ENCODE peak calls at places on chromosomes 2 and 18, in six cellular contexts. Y, P, J, Z, W and U are unnamed samples.

GRCh38 chr18:29163596-29163995 is 986.7 kb upstream of the CDH2 start:
- DNase-seq in Y (no peak), P (no peak), J (no peak), Z (no peak), W (no peak), U (no peak)

GRCh38 chr2:2569306-2569705 is 238.2 kb upstream of the MYT1L start:
- DNase-seq in Y (no peak), P (no peak), J (no peak), Z (no peak), W (no peak), U (peak)

GRCh38 chr2:85853499-85854165 is 35.2 kb downstream of the ST3GAL5 start:
- DNase-seq in Y (no peak), P (no peak), J (no peak), Z (no peak), W (no peak), U (no peak)

GRCh38 chr2:201233192-201234166 is 26.9 kb upstream of the CASP8 start:
- DNase-seq in Y (no peak), P (no peak), J (no peak), Z (peak), W (no peak), U (peak)

GRCh38 chr2:215698566-215698965 is 262.7 kb upstream of the FN1 start:
- DNase-seq in Y (no peak), P (no peak), J (no peak), Z (no peak), W (no peak), U (peak)

GRCh38 chr2:128278979-128279378 is 39.7 kb downstream of the HS6ST1 start:
- DNase-seq in Y (no peak), P (peak), J (no peak), Z (no peak), W (no peak), U (peak)

GRCh38 chr2:101540518-101540917 is 65.6 kb upstream of the RFX8 start:
- DNase-seq in Y (no peak), P (no peak), J (no peak), Z (no peak), W (no peak), U (no peak)

GRCh38 chr18:23934252-23934651 is 80.3 kb upstream of the TTC39C start:
- DNase-seq in Y (no peak), P (no peak), J (no peak), Z (no peak), W (no peak), U (no peak)

GRCh38 chr18:9536354-9537152 is 61.2 kb downstream of the RALBP1 start:
- DNase-seq in Y (no peak), P (no peak), J (no peak), Z (no peak), W (no peak), U (no peak)

GRCh38 chr2:227862227-227862740 is 9.1 kb upstream of the DAW1 start:
- DNase-seq in Y (no peak), P (no peak), J (no peak), Z (peak), W (peak), U (no peak)

GRCh38 chr2:73232471-73233153 is 427 bp downstream of the PRADC1 start:
- DNase-seq in Y (no peak), P (no peak), J (no peak), Z (no peak), W (peak), U (no peak)

GRCh38 chr2:117272975-117273671 is 541.4 kb upstream of the DDX18 start:
- DNase-seq in Y (no peak), P (no peak), J (no peak), Z (no peak), W (no peak), U (no peak)

GRCh38 chr2:167790189-167790588 is 457.2 kb downstream of the STK39 start:
- DNase-seq in Y (no peak), P (no peak), J (no peak), Z (no peak), W (no peak), U (no peak)

GRCh38 chr18:49561377-49562193 is at the start of gene LIPG:
- DNase-seq in Y (no peak), P (peak), J (peak), Z (no peak), W (no peak), U (peak)

GRCh38 chr2:235371018-235371417 is 122.8 kb upstream of the AGAP1 start:
- DNase-seq in Y (no peak), P (no peak), J (no peak), Z (no peak), W (no peak), U (no peak)

GRCh38 chr2:152826880-152827279 is 108.5 kb downstream of the ARL6IP6 start:
- DNase-seq in Y (no peak), P (no peak), J (no peak), Z (no peak), W (no peak), U (no peak)

GRCh38 chr2:128868686-128869551 is 550.3 kb upstream of the HS6ST1 start:
- DNase-seq in Y (no peak), P (no peak), J (no peak), Z (no peak), W (no peak), U (no peak)

GRCh38 chr2:201458381-201458780 is 6.8 kb downstream of the STRADB start:
- DNase-seq in Y (no peak), P (no peak), J (no peak), Z (no peak), W (no peak), U (no peak)

GRCh38 chr2:16061406-16062217 is 121.3 kb downstream of the MYCN start:
- DNase-seq in Y (no peak), P (no peak), J (no peak), Z (no peak), W (peak), U (no peak)

GRCh38 chr18:40925071-40925541 is 1029.9 kb upstream of the PIK3C3 start:
- DNase-seq in Y (no peak), P (no peak), J (no peak), Z (no peak), W (no peak), U (no peak)

GRCh38 chr2:231228223-231228622 is 29.8 kb downstream of the ARMC9 start:
- DNase-seq in Y (no peak), P (no peak), J (no peak), Z (no peak), W (peak), U (no peak)

GRCh38 chr2:28452534-28453081 is 43.3 kb upstream of the PLB1 start:
- DNase-seq in Y (no peak), P (no peak), J (peak), Z (peak), W (peak), U (peak)

GRCh38 chr2:46495347-46496030 is 16.1 kb downstream of the TMEM247 start:
- DNase-seq in Y (no peak), P (no peak), J (no peak), Z (no peak), W (no peak), U (no peak)

GRCh38 chr2:139790807-139791206 is 1010.6 kb upstream of the NXPH2 start:
- DNase-seq in Y (no peak), P (no peak), J (no peak), Z (no peak), W (no peak), U (no peak)

GRCh38 chr2:173161040-173161439 is 85.4 kb downstream of the MAP3K20 start:
- DNase-seq in Y (no peak), P (no peak), J (no peak), Z (no peak), W (no peak), U (no peak)

GRCh38 chr2:41595235-41595634 is 452.6 kb upstream of the PKDCC start:
- DNase-seq in Y (no peak), P (no peak), J (no peak), Z (no peak), W (no peak), U (no peak)